ENCODE peak calls at places on chromosomes 16 and 17, in five cellular contexts. O is K562; Z is neural crest cell; K is stimulated activated CD8-positive, alpha-beta memory T cell treated with anti-CD3 and anti-CD28 coated beads, Interleukin-7, amount 100 ng/mL, for 1 hour; H is NCI-H460. F is an unnamed sample.
A peak's percentile ranks its signal among the peaks of the same experiment; 100 is the strongest.

GRCh38 chr16:24442631-24443030 is 96.7 kb upstream of the RBBP6 start:
- DNase-seq in O (no peak), Z (no peak), K (no peak), H (no peak), F (no peak)

GRCh38 chr17:75693500-75694481 is 26.7 kb downstream of the SAP30BP start:
- DNase-seq in O (no peak), Z (no peak), K (no peak), H (no peak), F (no peak)

GRCh38 chr17:41171881-41172280 is 3.9 kb upstream of the KRTAP4-3 start:
- DNase-seq in O (no peak), Z (no peak), K (no peak), H (no peak), F (no peak)

GRCh38 chr17:10127819-10128375 is 70.5 kb downstream of the GAS7 start:
- DNase-seq in O (no peak), Z (no peak), K (no peak), H (no peak), F (no peak)

GRCh38 chr16:79810449-79811189 is 210.1 kb upstream of the MAF start:
- DNase-seq in O (no peak), Z (no peak), K (no peak), H (no peak), F (no peak)

GRCh38 chr16:2933136-2933535 is 21.4 kb downstream of the FLYWCH1 start:
- DNase-seq in O (no peak), Z (no peak), K (no peak), H (no peak), F (no peak)

GRCh38 chr16:88472637-88473205 is 19.6 kb downstream of the ZFPM1 start:
- DNase-seq in O (peak; percentile 52), Z (no peak), K (no peak), H (no peak), F (no peak)

GRCh38 chr17:42097691-42098661 is at the start of gene ZNF385C:
- DNase-seq in O (peak; percentile 86), Z (no peak), K (no peak), H (no peak), F (peak; percentile 46)

GRCh38 chr16:89035013-89035697 is 58.1 kb upstream of the CBFA2T3 start:
- DNase-seq in O (no peak), Z (no peak), K (no peak), H (no peak), F (no peak)

GRCh38 chr17:40617678-40618240 is 29.9 kb downstream of the SMARCE1 start:
- DNase-seq in O (no peak), Z (no peak), K (no peak), H (no peak), F (no peak)

GRCh38 chr16:88856122-88856827 is 472 bp downstream of the GALNS start:
- DNase-seq in O (peak; percentile 89), Z (peak; percentile 7), K (no peak), H (no peak), F (no peak)

F was measured in T-helper 1 cell.